ENCODE peak calls at places on chromosomes 7 and 10, in nine cellular contexts. W is adrenal gland, Z is uterus, J is lung, O is H9, Y is fibroblast of lung, P is tibial artery, M is cardiac muscle cell, E is keratinocyte. N is an unnamed sample. For H3K27me3, the result is how much of the 10 kb centered on the place peaks cover.

GRCh38 chr7:139004321-139005075 is 23.3 kb upstream of the KIAA1549 start:
- DNase-seq in W (no peak), Z (no peak), J (no peak), O (no peak), Y (peak), P (no peak), M (no peak), E (no peak), N (no peak)

GRCh38 chr10:116120688-116121087 is 152.3 kb downstream of the GFRA1 start:
- DNase-seq in W (no peak), Z (no peak), J (no peak), O (peak), Y (no peak), P (no peak), M (peak), E (no peak), N (peak)

GRCh38 chr7:87032604-87033003 is 26.9 kb downstream of the ELAPOR2 start:
- DNase-seq in W (no peak), Z (no peak), J (no peak), O (no peak), Y (no peak), P (no peak), M (no peak), E (no peak), N (no peak)

GRCh38 chr10:60704480-60704879 is 73.8 kb upstream of the CDK1 start:
- DNase-seq in W (no peak), Z (no peak), J (no peak), O (no peak), Y (no peak), P (no peak), M (no peak), E (no peak), N (no peak)

GRCh38 chr7:43590862-43591550 is 8.1 kb downstream of the STK17A start:
- DNase-seq in W (no peak), Z (no peak), J (no peak), O (no peak), Y (no peak), P (no peak), M (no peak), E (no peak), N (no peak)

GRCh38 chr10:78255796-78256638 is 222.4 kb downstream of the RPS24 start:
- DNase-seq in W (peak), Z (peak), J (peak), O (no peak), Y (peak), P (peak), M (peak), E (peak), N (no peak)

GRCh38 chr10:12782537-12782936 is 219.0 kb downstream of the CCDC3 start:
- DNase-seq in W (peak), Z (peak), J (no peak), O (peak), Y (peak), P (no peak), M (peak), E (no peak), N (peak)

GRCh38 chr10:91519899-91520514 is 109.9 kb downstream of the HECTD2 start:
- DNase-seq in W (no peak), Z (no peak), J (no peak), O (no peak), Y (no peak), P (no peak), M (peak), E (no peak), N (no peak)

GRCh38 chr10:34598972-34599371 is 216.1 kb downstream of the PARD3 start:
- DNase-seq in W (no peak), Z (no peak), J (no peak), O (no peak), Y (peak), P (no peak), M (no peak), E (no peak), N (no peak)

GRCh38 chr7:150983893-150984368 is 5.8 kb upstream of the KCNH2 start:
- DNase-seq in W (peak), Z (no peak), J (no peak), O (peak), Y (no peak), P (no peak), M (peak), E (peak), N (peak)

GRCh38 chr7:150980663-150981062 is 2.5 kb upstream of the KCNH2 start:
- DNase-seq in W (no peak), Z (no peak), J (no peak), O (peak), Y (no peak), P (no peak), M (peak), E (no peak), N (peak)

GRCh38 chr7:150982348-150982747 is 4.2 kb upstream of the KCNH2 start:
- DNase-seq in W (no peak), Z (no peak), J (no peak), O (no peak), Y (no peak), P (no peak), M (no peak), E (no peak), N (no peak)

GRCh38 chr7:150979706-150980390 is 1.7 kb upstream of the KCNH2 start:
- DNase-seq in W (peak), Z (peak), J (no peak), O (no peak), Y (no peak), P (no peak), M (no peak), E (no peak), N (no peak)

GRCh38 chr7:150981644-150982043 is 3.5 kb upstream of the KCNH2 start:
- DNase-seq in W (no peak), Z (no peak), J (no peak), O (no peak), Y (no peak), P (no peak), M (no peak), E (no peak), N (no peak)
- H3K27me3 ChIP-seq in W (under half), Z (under half), J (under half), O (under half), Y (under half), P (half or more), M (under half), E (under half), N (under half)

GRCh38 chr7:27187158-27187701 is 2.2 kb upstream of the HOXA11 start:
- DNase-seq in W (no peak), Z (peak), J (no peak), O (no peak), Y (no peak), P (peak), M (no peak), E (no peak), N (no peak)
- H3K27me3 ChIP-seq in W (half or more), Z (under half), J (under half), O (half or more), Y (half or more), P (half or more), M (half or more), E (half or more), N (half or more)

GRCh38 chr7:132469681-132470080 is 106.6 kb downstream of the PLXNA4 start:
- DNase-seq in W (no peak), Z (no peak), J (no peak), O (no peak), Y (no peak), P (no peak), M (no peak), E (no peak), N (no peak)
- H3K27me3 ChIP-seq in W (under half), Z (under half), J (under half), O (under half), Y (under half), P (under half), M (under half), E (under half), N (under half)

DNA sequence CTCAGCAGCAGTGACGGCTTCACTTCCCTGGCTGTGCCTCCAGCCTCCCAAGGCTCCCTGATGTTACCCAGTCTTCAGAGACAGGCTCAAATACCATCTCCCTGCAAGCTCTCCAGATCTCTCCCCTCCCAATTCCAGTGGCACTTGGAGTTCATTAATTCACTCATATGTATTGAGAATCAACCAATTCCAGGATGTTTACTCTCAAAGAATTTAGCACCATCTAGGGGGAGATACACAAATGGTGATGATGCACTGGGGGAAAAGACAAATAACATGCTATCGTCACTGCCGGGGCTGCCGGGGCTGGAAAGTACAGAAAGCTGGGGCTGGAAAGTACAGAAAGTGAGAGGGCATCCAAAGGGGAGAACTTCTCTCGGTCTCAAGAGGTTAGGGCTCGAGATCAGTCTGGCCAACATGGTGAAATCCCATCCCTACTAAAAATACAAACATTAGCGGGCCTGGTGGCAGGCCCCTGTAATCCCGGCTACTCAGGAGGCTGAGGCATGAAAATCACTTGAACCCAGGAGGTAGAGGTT is 118.7 kb downstream of the MKX start:
- DNase-seq in W (no peak), Z (no peak), J (no peak), O (no peak), Y (no peak), P (no peak), M (no peak), E (no peak), N (no peak)
- H3K27me3 ChIP-seq in W (under half), Z (under half), J (under half), O (under half), Y (under half), P (under half), M (under half), E (under half), N (under half)

DNA sequence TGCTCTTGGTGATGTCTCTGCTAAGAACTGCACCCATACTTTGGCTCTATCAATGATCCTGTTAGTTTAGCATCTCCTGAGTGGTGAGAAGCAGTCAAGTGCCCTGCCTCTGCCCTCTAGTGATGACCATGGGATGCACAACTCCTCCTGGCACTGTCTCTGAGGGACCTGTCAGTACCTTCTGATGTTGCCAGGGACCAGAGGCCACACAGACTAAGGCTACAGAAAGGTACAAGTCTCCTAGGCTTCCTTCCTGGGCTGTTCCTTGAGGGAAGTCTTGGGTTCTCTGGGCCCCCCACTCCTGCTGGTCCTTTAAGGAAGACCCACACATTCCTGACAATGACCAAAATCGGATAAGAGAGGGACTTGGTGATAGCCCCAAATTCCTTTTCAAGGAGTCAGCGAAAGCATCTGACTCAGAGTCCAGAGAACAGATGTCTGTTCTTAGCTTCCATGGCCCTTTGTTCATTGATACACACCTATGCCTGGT is 15.3 kb downstream of the NKX2-3 start:
- DNase-seq in W (no peak), Z (no peak), J (no peak), O (peak), Y (no peak), P (no peak), M (no peak), E (no peak), N (peak)
- H3K27me3 ChIP-seq in W (under half), Z (under half), J (under half), O (under half), Y (under half), P (under half), M (half or more), E (under half), N (under half)

DNA sequence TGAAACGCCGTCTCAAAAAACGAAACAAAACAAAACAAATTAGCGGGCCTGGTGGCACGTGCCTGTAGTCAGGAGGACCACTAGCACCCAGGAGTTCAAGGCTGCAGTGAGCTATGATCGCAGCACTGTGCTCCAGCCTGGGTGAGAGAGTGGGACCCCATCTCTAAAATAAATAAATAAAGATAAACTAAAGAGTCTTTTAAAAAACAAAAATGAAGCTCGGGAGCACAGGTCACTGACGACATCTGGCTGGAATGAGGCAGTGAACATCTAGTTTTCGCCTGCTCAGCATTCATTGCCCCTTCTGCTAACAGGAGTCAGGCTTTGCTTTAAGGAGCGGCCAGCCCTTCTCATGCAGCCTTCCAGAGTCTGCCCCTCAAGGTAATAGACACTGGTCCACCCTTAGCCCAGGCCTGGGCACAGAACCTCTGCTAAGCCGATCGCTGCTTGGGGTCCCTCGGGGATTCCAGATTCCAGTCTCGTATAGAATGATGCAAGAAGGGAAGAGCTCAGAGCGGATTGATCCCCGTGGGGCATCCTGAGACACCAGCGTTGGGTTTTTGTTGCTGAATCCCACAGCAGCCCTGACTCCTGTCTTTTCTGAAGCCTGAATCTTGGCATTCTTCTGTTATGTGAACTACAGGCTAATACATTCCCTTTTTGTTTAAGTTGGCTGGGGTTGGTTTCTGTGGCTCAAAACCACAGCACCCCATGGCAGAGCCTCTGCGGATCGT is 14.2 kb upstream of the FOXK1 start:
- DNase-seq in W (no peak), Z (no peak), J (no peak), O (no peak), Y (peak), P (peak), M (no peak), E (no peak), N (no peak)
- H3K27me3 ChIP-seq in W (under half), Z (under half), J (under half), O (under half), Y (under half), P (under half), M (under half), E (under half), N (under half)

GRCh38 chr10:8039323-8039922 is 15.1 kb upstream of the GATA3 start:
- DNase-seq in W (no peak), Z (no peak), J (no peak), O (no peak), Y (no peak), P (no peak), M (no peak), E (no peak), N (peak)

GRCh38 chr10:8037941-8038894 is 16.3 kb upstream of the GATA3 start:
- DNase-seq in W (no peak), Z (no peak), J (no peak), O (no peak), Y (no peak), P (no peak), M (no peak), E (no peak), N (peak)

GRCh38 chr10:8035641-8036520 is 18.6 kb upstream of the GATA3 start:
- DNase-seq in W (no peak), Z (no peak), J (no peak), O (no peak), Y (no peak), P (no peak), M (peak), E (no peak), N (peak)

GRCh38 chr10:8036521-8037198 is 17.8 kb upstream of the GATA3 start:
- DNase-seq in W (no peak), Z (no peak), J (no peak), O (no peak), Y (no peak), P (no peak), M (no peak), E (no peak), N (peak)

GRCh38 chr10:8037199-8037801 is 17.2 kb upstream of the GATA3 start:
- DNase-seq in W (no peak), Z (no peak), J (no peak), O (no peak), Y (no peak), P (no peak), M (peak), E (no peak), N (peak)
- H3K27me3 ChIP-seq in W (half or more), Z (half or more), J (under half), O (half or more), Y (half or more), P (half or more), M (half or more), E (half or more), N (half or more)

GRCh38 chr7:16428672-16429071 is 7.3 kb upstream of the CRPPA start:
- DNase-seq in W (no peak), Z (no peak), J (no peak), O (no peak), Y (peak), P (no peak), M (no peak), E (no peak), N (no peak)
- H3K27me3 ChIP-seq in W (under half), Z (under half), J (under half), O (under half), Y (under half), P (under half), M (under half), E (under half), N (under half)

GRCh38 chr10:129046074-129046681 is 420.9 kb upstream of the MGMT start:
- DNase-seq in W (no peak), Z (peak), J (no peak), O (no peak), Y (peak), P (no peak), M (no peak), E (no peak), N (no peak)
- H3K27me3 ChIP-seq in W (under half), Z (under half), J (under half), O (under half), Y (under half), P (half or more), M (under half), E (under half), N (under half)